ENCODE peak calls at places on chromosomes 16 and 17, in nine cellular contexts. U is right cardiac atrium; P is stimulated activated naive CD4-positive, alpha-beta T cell; G is islet precursor cell; M is stimulated activated CD8-positive, alpha-beta memory T cell treated with anti-CD3 and anti-CD28 coated beads, Interleukin-4, amount 100 ng/mL, for 1 hour; H is mammary epithelial cell; W is left ventricle myocardium inferior; O is fibroblast of pulmonary artery; Y is amygdala. Q is an unnamed sample.

GRCh38 chr16:11260596-11260966 is 4.6 kb upstream of the SOCS1 start:
- DNase-seq in U (no peak), P (no peak), G (peak; percentile 85), M (no peak), H (no peak), W (no peak), O (no peak), Y (no peak), Q (no peak)

GRCh38 chr17:38452719-38453118 is 24.5 kb downstream of the ARHGAP23 start:
- DNase-seq in U (peak; percentile 43), P (no peak), G (no peak), M (no peak), H (no peak), W (no peak), O (no peak), Y (no peak), Q (no peak)

GRCh38 chr17:66348605-66349165 is 46.3 kb downstream of the PRKCA start:
- DNase-seq in U (no peak), P (no peak), G (peak; percentile 85), M (no peak), H (peak; percentile 63), W (no peak), O (peak; percentile 77), Y (no peak), Q (peak; percentile 56)

GRCh38 chr17:75776399-75777242 is 8.0 kb upstream of the UNK start:
- DNase-seq in U (no peak), P (peak; percentile 27), G (no peak), M (no peak), H (no peak), W (no peak), O (peak; percentile 56), Y (no peak), Q (no peak)

GRCh38 chr17:79365836-79366831 is 244.7 kb downstream of the RBFOX3 start:
- DNase-seq in U (no peak), P (no peak), G (no peak), M (no peak), H (no peak), W (no peak), O (no peak), Y (no peak), Q (no peak)

GRCh38 chr17:19610879-19611278 is 37.7 kb upstream of the ALDH3A2 start:
- DNase-seq in U (no peak), P (no peak), G (no peak), M (no peak), H (no peak), W (no peak), O (no peak), Y (no peak), Q (no peak)

GRCh38 chr16:81485225-81485624 is 40.6 kb downstream of the CMIP start:
- DNase-seq in U (no peak), P (no peak), G (no peak), M (no peak), H (no peak), W (no peak), O (no peak), Y (no peak), Q (no peak)

GRCh38 chr16:23452221-23452571 is 793 bp downstream of the COG7 start:
- DNase-seq in U (no peak), P (no peak), G (no peak), M (no peak), H (no peak), W (no peak), O (no peak), Y (no peak), Q (no peak)

GRCh38 chr16:24980077-24980793 is 34.9 kb downstream of the ARHGAP17 start:
- DNase-seq in U (no peak), P (no peak), G (peak; percentile 62), M (no peak), H (peak; percentile 72), W (no peak), O (no peak), Y (no peak), Q (no peak)

GRCh38 chr16:71707199-71707598 is 17.3 kb downstream of the PHLPP2 start:
- DNase-seq in U (no peak), P (no peak), G (no peak), M (no peak), H (no peak), W (no peak), O (no peak), Y (no peak), Q (no peak)

GRCh38 chr17:61586031-61586566 is 4.9 kb downstream of the NACA2 start:
- DNase-seq in U (no peak), P (no peak), G (no peak), M (no peak), H (no peak), W (no peak), O (no peak), Y (no peak), Q (no peak)

GRCh38 chr17:16048797-16049449 is 49.3 kb downstream of the TTC19 start:
- DNase-seq in U (no peak), P (no peak), G (no peak), M (no peak), H (no peak), W (no peak), O (no peak), Y (no peak), Q (no peak)

GRCh38 chr16:52051773-52052172 is 495.2 kb downstream of the TOX3 start:
- DNase-seq in U (no peak), P (no peak), G (no peak), M (no peak), H (no peak), W (no peak), O (no peak), Y (no peak), Q (no peak)

GRCh38 chr17:77083547-77083946 is 57.2 kb upstream of the SEC14L1 start:
- DNase-seq in U (no peak), P (no peak), G (no peak), M (no peak), H (no peak), W (no peak), O (no peak), Y (no peak), Q (no peak)

GRCh38 chr17:9648521-9649110 is 3.3 kb downstream of the USP43 start:
- DNase-seq in U (no peak), P (no peak), G (peak; percentile 93), M (no peak), H (no peak), W (no peak), O (no peak), Y (no peak), Q (no peak)

GRCh38 chr16:87472142-87472778 is 20.6 kb downstream of the ZCCHC14 start:
- DNase-seq in U (peak; percentile 11), P (no peak), G (peak; percentile 35), M (no peak), H (no peak), W (no peak), O (no peak), Y (no peak), Q (no peak)